ENCODE peak calls at places on chromosome 11, in eight cellular contexts. X is posterior vena cava; B is endodermal cell; Z is uterus; C is RCC 7860; L is stimulated activated CD4-positive, alpha-beta T cell treated with anti-CD3 and anti-CD28 coated beads, TNF-alpha, amount 100 ng/mL, for 48 hours; P is MM.1S; G is kidney tubule cell. K is an unnamed sample.

GRCh38 chr11:121389651-121390050 is 62.5 kb upstream of the SORL1 start:
- DNase-seq in L (no peak), B (peak), X (no peak), C (no peak), P (no peak), G (peak), Z (no peak), K (no peak)

GRCh38 chr11:70087446-70088167 is 9.5 kb downstream of the ANO1 start:
- DNase-seq in B (peak), G (no peak), C (no peak), L (no peak), X (no peak), Z (no peak), P (no peak), K (no peak)

GRCh38 chr11:131998020-131998419 is 627.6 kb downstream of the NTM start:
- DNase-seq in C (no peak), P (no peak), Z (no peak), X (no peak), L (no peak), G (no peak), B (no peak), K (no peak)

GRCh38 chr11:111331711-111332479 is 33.5 kb downstream of the POU2AF3 start:
- DNase-seq in P (no peak), G (peak), Z (no peak), L (no peak), B (no peak), X (no peak), C (no peak), K (no peak)

GRCh38 chr11:60887531-60887930 is 18.9 kb downstream of the PRPF19 start:
- DNase-seq in Z (peak), L (no peak), B (peak), P (peak), G (peak), X (no peak), C (peak), K (no peak)

GRCh38 chr11:135027461-135027860 is 615.4 kb upstream of the B3GAT1 start:
- DNase-seq in P (peak), Z (no peak), G (peak), X (no peak), L (peak), C (no peak), B (peak), K (no peak)

GRCh38 chr11:122711831-122712378 is 56.4 kb downstream of the UBASH3B start:
- DNase-seq in L (no peak), X (no peak), Z (no peak), G (peak), B (no peak), P (no peak), C (no peak), K (no peak)

GRCh38 chr11:125978778-125979378 is 33.0 kb downstream of the VSIG10L2 start:
- DNase-seq in B (no peak), G (no peak), L (no peak), P (no peak), C (no peak), X (no peak), Z (no peak), K (no peak)

GRCh38 chr11:118939948-118940598 is 14.3 kb upstream of the BCL9L start:
- DNase-seq in Z (no peak), P (peak), L (no peak), B (peak), C (no peak), G (peak), X (no peak), K (no peak)

GRCh38 chr11:109853156-109853776 is 239.9 kb upstream of the ZC3H12C start:
- DNase-seq in B (no peak), C (peak), L (no peak), X (no peak), Z (no peak), P (peak), G (peak), K (no peak)

GRCh38 chr11:45655347-45655756 is 10.1 kb downstream of the CHST1 start:
- DNase-seq in X (peak), P (peak), G (peak), L (peak), B (peak), Z (peak), C (peak), K (peak)

GRCh38 chr11:85953491-85954143 is 98.4 kb downstream of the CCDC83 start:
- DNase-seq in C (no peak), P (no peak), B (no peak), G (no peak), L (no peak), X (no peak), Z (no peak), K (no peak)

GRCh38 chr11:14672635-14673034 is 29.0 kb downstream of the PDE3B start:
- DNase-seq in Z (no peak), X (no peak), G (peak), C (no peak), P (no peak), L (no peak), B (no peak), K (no peak)